ENCODE peak calls at places on chromosomes 12 and 14, in ten cellular contexts. X is pancreas; K is MCF 10A; C is SW480; B is Jurkat, Clone E6-1; Q is endodermal cell; P is psoas muscle; M is stomach; D is epithelial cell of esophagus; Y is T1000. J is an unnamed sample.

GRCh38 chr12:107322063-107322462 is 228.7 kb upstream of the CRY1 start:
- DNase-seq in P (no peak), D (no peak), K (no peak), Y (no peak), X (no peak), C (no peak), B (peak; percentile 75), Q (no peak), M (no peak), J (no peak)

GRCh38 chr14:61355892-61356325 is 34.5 kb downstream of the PRKCH start:
- DNase-seq in K (peak; percentile 96), B (no peak), Q (peak; percentile 88), D (peak; percentile 99), X (peak; percentile 26), Y (peak; percentile 67), M (no peak), C (peak; percentile 53), P (peak; percentile 64), J (peak; percentile 99)

GRCh38 chr14:55129428-55130193 is 559 bp downstream of the LGALS3 start:
- DNase-seq in B (no peak), Q (peak; percentile 83), P (peak; percentile 84), M (peak; percentile 70), C (peak; percentile 60), Y (peak; percentile 59), X (peak; percentile 54), K (peak; percentile 73), D (peak; percentile 72), J (peak; percentile 47)

GRCh38 chr12:100114574-100114973 is 28.1 kb downstream of the BLTP3B start:
- DNase-seq in K (no peak), C (no peak), P (no peak), Q (no peak), D (no peak), M (no peak), B (no peak), X (no peak), Y (no peak), J (no peak)

GRCh38 chr12:86376052-86376451 is 119.9 kb upstream of the MGAT4C start:
- DNase-seq in D (peak; percentile 14), Y (no peak), K (no peak), P (no peak), X (no peak), Q (peak; percentile 80), M (no peak), B (peak; percentile 9), C (no peak), J (peak; percentile 1)

GRCh38 chr12:66144796-66145754 is 14.5 kb upstream of the LLPH start:
- DNase-seq in K (peak; percentile 84), X (peak; percentile 39), M (peak; percentile 65), C (peak; percentile 31), Q (peak; percentile 66), B (peak; percentile 76), D (peak; percentile 86), P (no peak), Y (peak; percentile 29), J (peak; percentile 86)

GRCh38 chr14:94407906-94408305 is 19.5 kb upstream of the SERPINA1 start:
- DNase-seq in K (no peak), C (no peak), Q (no peak), P (no peak), D (no peak), M (no peak), Y (no peak), X (no peak), B (no peak), J (no peak)

GRCh38 chr12:112353389-112353788 is 28.8 kb downstream of the HECTD4 start:
- DNase-seq in X (no peak), B (no peak), Y (no peak), P (no peak), K (peak; percentile 54), M (no peak), D (peak; percentile 57), Q (no peak), C (no peak), J (peak; percentile 46)

GRCh38 chr14:33542338-33543290 is 408.3 kb downstream of the EGLN3 start:
- DNase-seq in M (no peak), K (no peak), B (no peak), Q (no peak), X (no peak), D (no peak), C (no peak), P (no peak), Y (no peak), J (no peak)

GRCh38 chr14:92352158-92352985 is 29.4 kb downstream of the SLC24A4 start:
- DNase-seq in K (peak; percentile 47), X (no peak), D (peak; percentile 27), B (peak; percentile 43), C (peak; percentile 51), Q (peak; percentile 78), P (no peak), Y (no peak), M (no peak), J (peak; percentile 5)

GRCh38 chr12:93202688-93203087 is 175.0 kb upstream of the NUDT4 start:
- DNase-seq in K (no peak), C (no peak), M (no peak), X (no peak), P (no peak), Q (no peak), D (no peak), Y (no peak), B (no peak), J (no peak)

GRCh38 chr12:52239767-52240166 is 6.7 kb downstream of the KRT7 start:
- DNase-seq in C (no peak), K (no peak), P (peak; percentile 6), D (no peak), Y (no peak), M (no peak), X (no peak), B (no peak), Q (no peak), J (no peak)

GRCh38 chr12:57836442-57837375 is 9.8 kb downstream of the CTDSP2 start:
- DNase-seq in X (no peak), M (peak; percentile 63), Q (peak; percentile 78), K (peak; percentile 60), C (no peak), P (peak; percentile 86), D (peak; percentile 53), B (peak; percentile 37), Y (no peak), J (peak; percentile 47)